ENCODE peak calls at places on chromosome 7, in four cellular contexts. One of them, this sample, is unnamed.
A peak's percentile ranks its signal among the peaks of the same experiment; 100 is the strongest.

GRCh38 chr7:136807598-136807997 is 60.9 kb upstream of the CHRM2 start:
- DNase-seq in HepG2: no peak
- DNase-seq in WTC11: peak; percentile 11
- DNase-seq in K562: no peak
- DNase-seq in this sample: no peak

GRCh38 chr7:138431517-138431916 is 28.5 kb upstream of the TRIM24 start:
- DNase-seq in HepG2: no peak
- DNase-seq in WTC11: no peak
- DNase-seq in K562: no peak
- DNase-seq in this sample: no peak

GRCh38 chr7:100426516-100426915 is 2.0 kb downstream of the ZCWPW1 start:
- DNase-seq in HepG2: no peak
- DNase-seq in WTC11: no peak
- DNase-seq in K562: no peak
- DNase-seq in this sample: no peak

GRCh38 chr7:18494821-18495408 is 634 bp upstream of the HDAC9 start:
- DNase-seq in HepG2: no peak
- DNase-seq in WTC11: no peak
- DNase-seq in K562: no peak
- DNase-seq in this sample: no peak

GRCh38 chr7:92963599-92963998 is 127.2 kb upstream of the CDK6 start:
- DNase-seq in HepG2: no peak
- DNase-seq in WTC11: no peak
- DNase-seq in K562: no peak
- DNase-seq in this sample: no peak

GRCh38 chr7:155059703-155060102 is 10.4 kb upstream of the HTR5A start:
- DNase-seq in HepG2: no peak
- DNase-seq in WTC11: no peak
- DNase-seq in K562: no peak
- DNase-seq in this sample: no peak

GRCh38 chr7:47327698-47328391 is 254.1 kb downstream of the TNS3 start:
- DNase-seq in HepG2: no peak
- DNase-seq in WTC11: peak; percentile 87
- DNase-seq in K562: no peak
- DNase-seq in this sample: no peak

GRCh38 chr7:94393251-94393758 is 1.4 kb upstream of the COL1A2 start:
- DNase-seq in HepG2: no peak
- DNase-seq in WTC11: peak; percentile 28
- DNase-seq in K562: no peak
- DNase-seq in this sample: no peak

GRCh38 chr7:138226001-138226476 is 149.8 kb downstream of the AKR1D1 start:
- DNase-seq in HepG2: peak; percentile 59
- DNase-seq in WTC11: no peak
- DNase-seq in K562: peak; percentile 51
- DNase-seq in this sample: no peak

GRCh38 chr7:5598769-5599371 is 175.2 kb upstream of the TNRC18 start:
- DNase-seq in HepG2: no peak
- DNase-seq in WTC11: peak; percentile 48
- DNase-seq in K562: peak; percentile 93
- DNase-seq in this sample: no peak

GRCh38 chr7:32774411-32774970 is 117.1 kb downstream of the KBTBD2 start:
- DNase-seq in HepG2: no peak
- DNase-seq in WTC11: no peak
- DNase-seq in K562: no peak
- DNase-seq in this sample: no peak

GRCh38 chr7:141551773-141552162 is 558 bp downstream of the AGK start:
- DNase-seq in HepG2: no peak
- DNase-seq in WTC11: no peak
- DNase-seq in K562: no peak
- DNase-seq in this sample: no peak

GRCh38 chr7:134140889-134141867 is 14.0 kb downstream of the LRGUK start:
- DNase-seq in HepG2: peak; percentile 34
- DNase-seq in WTC11: peak; percentile 90
- DNase-seq in K562: peak; percentile 89
- DNase-seq in this sample: no peak

GRCh38 chr7:151384352-151384697 is 25.5 kb downstream of the WDR86 start:
- DNase-seq in HepG2: no peak
- DNase-seq in WTC11: no peak
- DNase-seq in K562: no peak
- DNase-seq in this sample: no peak

GRCh38 chr7:94510582-94511456 is 1.2 kb downstream of the CASD1 start:
- DNase-seq in HepG2: peak; percentile 31
- DNase-seq in WTC11: peak; percentile 32
- DNase-seq in K562: no peak
- DNase-seq in this sample: no peak

GRCh38 chr7:120028636-120029035 is 244.3 kb upstream of the KCND2 start:
- DNase-seq in HepG2: no peak
- DNase-seq in WTC11: no peak
- DNase-seq in K562: no peak
- DNase-seq in this sample: no peak

GRCh38 chr7:29467193-29467592 is 96.4 kb upstream of the PRR15 start:
- DNase-seq in HepG2: no peak
- DNase-seq in WTC11: no peak
- DNase-seq in K562: no peak
- DNase-seq in this sample: no peak

GRCh38 chr7:99123571-99124033 is 20.3 kb downstream of the SMURF1 start:
- DNase-seq in HepG2: no peak
- DNase-seq in WTC11: no peak
- DNase-seq in K562: no peak
- DNase-seq in this sample: no peak

GRCh38 chr7:70738080-70738479 is 393.9 kb upstream of the GALNT17 start:
- DNase-seq in HepG2: no peak
- DNase-seq in WTC11: no peak
- DNase-seq in K562: no peak
- DNase-seq in this sample: no peak

GRCh38 chr7:107559864-107560263 is 3.9 kb downstream of the COG5 start:
- DNase-seq in HepG2: no peak
- DNase-seq in WTC11: no peak
- DNase-seq in K562: no peak
- DNase-seq in this sample: no peak

GRCh38 chr7:135879238-135879637 is 97.9 kb downstream of the MTPN start:
- DNase-seq in HepG2: no peak
- DNase-seq in WTC11: no peak
- DNase-seq in K562: no peak
- DNase-seq in this sample: no peak

GRCh38 chr7:139111885-139112284 is 2.4 kb upstream of the ZC3HAV1 start:
- DNase-seq in HepG2: no peak
- DNase-seq in WTC11: no peak
- DNase-seq in K562: no peak
- DNase-seq in this sample: no peak

GRCh38 chr7:16786257-16786656 is 18.5 kb downstream of the AGR2 start:
- DNase-seq in HepG2: no peak
- DNase-seq in WTC11: no peak
- DNase-seq in K562: no peak
- DNase-seq in this sample: no peak

GRCh38 chr7:4173615-4174014 is 508.5 kb upstream of the FOXK1 start:
- DNase-seq in HepG2: no peak
- DNase-seq in WTC11: no peak
- DNase-seq in K562: no peak
- DNase-seq in this sample: no peak

GRCh38 chr7:6256709-6257535 is 15.5 kb downstream of the CYTH3 start:
- DNase-seq in HepG2: peak; percentile 36
- DNase-seq in WTC11: no peak
- DNase-seq in K562: no peak
- DNase-seq in this sample: peak; percentile 89

GRCh38 chr7:40437498-40437897 is 302.7 kb downstream of the SUGCT start:
- DNase-seq in HepG2: peak; percentile 56
- DNase-seq in WTC11: no peak
- DNase-seq in K562: no peak
- DNase-seq in this sample: no peak

GRCh38 chr7:102468416-102469350 is 3.9 kb downstream of the LRWD1 start:
- DNase-seq in HepG2: no peak
- DNase-seq in WTC11: no peak
- DNase-seq in K562: no peak
- DNase-seq in this sample: no peak

GRCh38 chr7:38000272-38000671 is 79.8 kb downstream of the EPDR1 start:
- DNase-seq in HepG2: no peak
- DNase-seq in WTC11: no peak
- DNase-seq in K562: no peak
- DNase-seq in this sample: no peak

GRCh38 chr7:12926236-12926635 is 238.8 kb downstream of the ARL4A start:
- DNase-seq in HepG2: no peak
- DNase-seq in WTC11: no peak
- DNase-seq in K562: no peak
- DNase-seq in this sample: no peak

GRCh38 chr7:12927635-12928434 is 240.4 kb downstream of the ARL4A start:
- DNase-seq in HepG2: no peak
- DNase-seq in WTC11: no peak
- DNase-seq in K562: no peak
- DNase-seq in this sample: no peak

GRCh38 chr7:12929416-12930140 is 242.1 kb downstream of the ARL4A start:
- DNase-seq in HepG2: no peak
- DNase-seq in WTC11: no peak
- DNase-seq in K562: no peak
- DNase-seq in this sample: no peak

DNA sequence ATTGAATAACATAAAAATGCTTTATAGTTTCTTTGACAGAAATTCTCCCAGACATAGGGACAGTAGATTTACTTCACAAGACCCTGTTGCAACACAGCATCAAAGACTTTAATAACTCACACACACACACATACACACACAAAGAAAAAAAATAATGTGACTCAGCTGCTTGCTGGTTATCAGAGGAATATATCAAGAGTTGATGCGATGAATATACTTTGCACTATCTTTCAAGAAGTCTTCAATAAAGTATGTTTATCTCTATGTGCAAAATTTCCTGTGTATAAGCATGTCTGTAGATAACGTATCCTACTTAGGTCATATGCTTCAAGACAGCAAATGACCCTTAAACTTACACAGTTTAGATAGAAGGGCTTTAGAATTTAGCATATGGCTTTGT is 243.1 kb downstream of the ARL4A start:
- DNase-seq in HepG2: no peak
- DNase-seq in WTC11: no peak
- DNase-seq in K562: no peak
- DNase-seq in this sample: no peak
- TF ChIP-seq TCF7 in HepG2: no peak
- TF ChIP-seq TCF7 in WTC11: no peak
- TF ChIP-seq TCF7 in K562: no peak
- TF ChIP-seq TCF7 in this sample: no peak

GRCh38 chr7:623464-623863 is 103.0 kb upstream of the DNAAF5 start:
- DNase-seq in HepG2: no peak
- DNase-seq in WTC11: no peak
- DNase-seq in K562: no peak
- DNase-seq in this sample: no peak

GRCh38 chr7:628041-628763 is 98.3 kb upstream of the DNAAF5 start:
- DNase-seq in HepG2: no peak
- DNase-seq in WTC11: no peak
- DNase-seq in K562: no peak
- DNase-seq in this sample: no peak

GRCh38 chr7:628826-629225 is 97.7 kb upstream of the DNAAF5 start:
- DNase-seq in HepG2: no peak
- DNase-seq in WTC11: no peak
- DNase-seq in K562: no peak
- DNase-seq in this sample: no peak

GRCh38 chr7:627661-628027 is 98.9 kb upstream of the DNAAF5 start:
- DNase-seq in HepG2: no peak
- DNase-seq in WTC11: no peak
- DNase-seq in K562: no peak
- DNase-seq in this sample: no peak

GRCh38 chr7:625376-625971 is 101.0 kb upstream of the DNAAF5 start:
- DNase-seq in HepG2: no peak
- DNase-seq in WTC11: no peak
- DNase-seq in K562: no peak
- DNase-seq in this sample: no peak
- TF ChIP-seq TCF7 in HepG2: no peak
- TF ChIP-seq TCF7 in WTC11: no peak
- TF ChIP-seq TCF7 in K562: no peak
- TF ChIP-seq TCF7 in this sample: no peak

GRCh38 chr7:41559426-41559825 is 143.5 kb downstream of the INHBA start:
- DNase-seq in HepG2: no peak
- DNase-seq in WTC11: no peak
- DNase-seq in K562: no peak
- DNase-seq in this sample: no peak
- TF ChIP-seq TCF7 in HepG2: no peak
- TF ChIP-seq TCF7 in WTC11: no peak
- TF ChIP-seq TCF7 in K562: no peak
- TF ChIP-seq TCF7 in this sample: no peak

DNA sequence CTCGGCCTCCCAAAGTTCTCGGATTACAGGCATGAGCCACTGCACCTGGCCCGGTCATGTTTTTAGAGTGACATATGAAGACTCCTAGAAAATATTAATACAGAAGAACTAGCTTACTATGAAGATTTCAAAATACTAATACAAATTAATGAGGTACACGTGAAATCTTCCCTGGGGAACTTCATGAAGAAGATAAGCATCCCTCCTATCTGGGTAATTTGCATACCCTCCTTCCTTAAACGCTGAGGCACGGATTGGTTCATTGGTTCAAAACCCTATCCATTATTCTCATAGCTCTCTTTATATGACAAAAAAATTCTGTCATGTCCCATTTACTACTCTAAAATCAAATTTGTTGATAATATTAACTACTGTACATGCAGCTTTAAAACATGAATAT is 224.8 kb upstream of the KLF14 start:
- DNase-seq in HepG2: no peak
- DNase-seq in WTC11: no peak
- DNase-seq in K562: no peak
- DNase-seq in this sample: no peak
- TF ChIP-seq TCF7 in HepG2: no peak
- TF ChIP-seq TCF7 in WTC11: no peak
- TF ChIP-seq TCF7 in K562: no peak
- TF ChIP-seq TCF7 in this sample: no peak

DNA sequence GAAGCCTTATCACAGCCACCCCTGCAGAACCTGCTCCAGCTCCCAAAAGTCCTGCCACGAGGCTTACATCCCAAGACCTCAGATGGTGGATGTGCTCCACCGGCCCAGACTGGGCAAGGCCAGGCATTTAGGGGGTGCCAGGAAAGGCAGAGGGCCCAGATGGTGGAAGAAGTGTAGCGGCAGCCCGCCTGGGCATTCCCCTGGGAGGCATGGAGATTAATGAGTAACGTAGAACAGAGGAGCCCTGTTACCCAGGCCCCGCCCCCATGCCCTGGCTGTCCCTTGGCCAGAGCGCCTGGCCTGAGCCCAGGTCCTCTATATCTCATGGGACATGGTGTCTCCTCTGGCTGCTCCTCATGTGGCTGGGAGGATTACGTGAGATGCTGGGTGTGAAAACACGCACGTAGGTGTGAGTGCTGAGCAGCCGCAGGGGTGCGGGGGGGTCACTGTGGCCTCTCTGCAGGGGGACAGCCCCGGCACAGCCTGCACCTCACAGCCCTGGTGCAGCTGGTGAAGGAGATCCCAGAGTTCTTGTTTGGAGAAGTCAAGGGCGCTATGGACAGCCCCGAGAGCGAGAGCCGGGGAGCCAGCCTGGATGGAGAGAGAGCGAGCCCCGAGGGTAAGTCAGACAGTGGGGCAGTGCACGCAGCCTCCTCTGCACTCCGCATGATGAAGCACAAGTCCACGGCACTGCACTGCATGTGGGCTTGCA is 52.9 kb downstream of the ZNF467 start:
- DNase-seq in HepG2: peak; percentile 78
- DNase-seq in WTC11: no peak
- DNase-seq in K562: no peak
- DNase-seq in this sample: no peak
- TF ChIP-seq TCF7 in HepG2: no peak
- TF ChIP-seq TCF7 in WTC11: no peak
- TF ChIP-seq TCF7 in K562: no peak
- TF ChIP-seq TCF7 in this sample: no peak